ENCODE peak calls at places on chromosomes 16 and 17, in nine cellular contexts. Y, R, S, I, F, E, T, H and V are unnamed samples.

GRCh38 chr16:10840703-10841102 is 22.1 kb upstream of the TVP23A start:
- DNase-seq in Y (no peak), R (no peak), S (no peak), I (no peak), F (no peak), E (no peak), T (no peak), H (no peak), V (no peak)

GRCh38 chr16:84471966-84472365 is 32.5 kb downstream of the MEAK7 start:
- DNase-seq in Y (no peak), R (no peak), S (no peak), I (no peak), F (no peak), E (no peak), T (no peak), H (no peak), V (no peak)

GRCh38 chr17:673200-673681 is 41.4 kb downstream of the VPS53 start:
- DNase-seq in Y (no peak), R (no peak), S (no peak), I (no peak), F (no peak), E (no peak), T (peak; percentile 30), H (no peak), V (no peak)

GRCh38 chr17:55261311-55261710 is 3.4 kb upstream of the HLF start:
- DNase-seq in Y (no peak), R (no peak), S (no peak), I (no peak), F (no peak), E (no peak), T (no peak), H (no peak), V (no peak)

GRCh38 chr17:77214743-77215142 is 74.0 kb downstream of the SEC14L1 start:
- DNase-seq in Y (peak; percentile 45), R (peak; percentile 19), S (no peak), I (peak; percentile 69), F (peak; percentile 57), E (peak; percentile 70), T (peak; percentile 77), H (no peak), V (no peak)

GRCh38 chr16:2470603-2471015 is 488 bp upstream of the NTN3 start:
- DNase-seq in Y (no peak), R (no peak), S (no peak), I (no peak), F (peak; percentile 67), E (peak; percentile 82), T (no peak), H (no peak), V (no peak)

GRCh38 chr16:80540516-80541305 is at the start of gene DYNLRB2:
- DNase-seq in Y (peak; percentile 89), R (peak; percentile 81), S (peak; percentile 65), I (peak; percentile 93), F (peak; percentile 82), E (peak; percentile 74), T (peak; percentile 92), H (peak; percentile 94), V (no peak)

GRCh38 chr16:6018848-6019489 is 921.4 kb upstream of the EEF2KMT start:
- DNase-seq in Y (no peak), R (no peak), S (no peak), I (no peak), F (no peak), E (peak; percentile 60), T (peak; percentile 77), H (no peak), V (no peak)

GRCh38 chr16:50121721-50122445 is 31.2 kb upstream of the TENT4B start:
- DNase-seq in Y (no peak), R (no peak), S (no peak), I (no peak), F (no peak), E (no peak), T (no peak), H (no peak), V (no peak)

GRCh38 chr16:27698266-27698665 is 148.3 kb downstream of the KATNIP start:
- DNase-seq in Y (no peak), R (no peak), S (no peak), I (peak; percentile 68), F (no peak), E (peak; percentile 73), T (no peak), H (no peak), V (no peak)

GRCh38 chr17:28726912-28727726 is 1.1 kb upstream of the TLCD1 start:
- DNase-seq in Y (peak; percentile 91), R (peak; percentile 96), S (peak; percentile 84), I (peak; percentile 93), F (peak; percentile 95), E (peak; percentile 99), T (peak; percentile 88), H (peak; percentile 92), V (peak; percentile 88)

GRCh38 chr16:80989801-80990200 is 16.9 kb downstream of the CMC2 start:
- DNase-seq in Y (no peak), R (no peak), S (no peak), I (no peak), F (no peak), E (no peak), T (no peak), H (no peak), V (peak; percentile 11)

GRCh38 chr16:27756206-27756970 is 206.4 kb downstream of the KATNIP start:
- DNase-seq in Y (no peak), R (no peak), S (no peak), I (no peak), F (no peak), E (no peak), T (no peak), H (no peak), V (no peak)

GRCh38 chr16:69127966-69128510 is 4.3 kb downstream of the CHTF8 start:
- DNase-seq in Y (no peak), R (no peak), S (no peak), I (no peak), F (no peak), E (no peak), T (no peak), H (no peak), V (no peak)

GRCh38 chr17:19021622-19022083 is 17.1 kb upstream of the FAM83G start:
- DNase-seq in Y (no peak), R (no peak), S (no peak), I (no peak), F (peak; percentile 79), E (peak; percentile 59), T (no peak), H (no peak), V (no peak)

GRCh38 chr17:16878547-16879100 is 93.3 kb downstream of the TNFRSF13B start:
- DNase-seq in Y (no peak), R (no peak), S (no peak), I (no peak), F (no peak), E (no peak), T (no peak), H (no peak), V (no peak)